ENCODE peak calls at places on chromosomes 1 and 21, in nine cellular contexts. One of them, this sample, is unnamed.

GRCh38 chr21:44593598-44594405 is 1.5 kb upstream of the KRTAP10-6 start:
- DNase-seq in B cell: no peak
- DNase-seq in D721Med: no peak
- DNase-seq in stomach: no peak
- DNase-seq in GM06990: no peak
- DNase-seq in IMR-90: peak
- DNase-seq in endothelial cell: no peak
- DNase-seq in MCF 10A: no peak
- DNase-seq in Peyer's patch: peak
- DNase-seq in this sample: no peak

GRCh38 chr1:210418863-210419641 is 90.3 kb downstream of the HHAT start:
- DNase-seq in endothelial cell: no peak
- DNase-seq in GM06990: no peak
- DNase-seq in Peyer's patch: peak
- DNase-seq in MCF 10A: no peak
- DNase-seq in stomach: no peak
- DNase-seq in B cell: no peak
- DNase-seq in D721Med: no peak
- DNase-seq in IMR-90: no peak
- DNase-seq in this sample: no peak

GRCh38 chr1:206713070-206713469 is 28.4 kb downstream of the MAPKAPK2 start:
- DNase-seq in MCF 10A: no peak
- DNase-seq in GM06990: no peak
- DNase-seq in D721Med: no peak
- DNase-seq in IMR-90: no peak
- DNase-seq in B cell: no peak
- DNase-seq in stomach: no peak
- DNase-seq in endothelial cell: no peak
- DNase-seq in Peyer's patch: peak
- DNase-seq in this sample: no peak

GRCh38 chr1:72283204-72284083 is 1.1 kb upstream of the NEGR1 start:
- DNase-seq in D721Med: no peak
- DNase-seq in MCF 10A: peak
- DNase-seq in GM06990: peak
- DNase-seq in Peyer's patch: peak
- DNase-seq in B cell: peak
- DNase-seq in IMR-90: peak
- DNase-seq in stomach: peak
- DNase-seq in endothelial cell: peak
- DNase-seq in this sample: peak

GRCh38 chr1:117389284-117389683 is 22.0 kb downstream of the MAN1A2 start:
- DNase-seq in endothelial cell: no peak
- DNase-seq in MCF 10A: no peak
- DNase-seq in GM06990: no peak
- DNase-seq in IMR-90: no peak
- DNase-seq in D721Med: no peak
- DNase-seq in stomach: no peak
- DNase-seq in Peyer's patch: no peak
- DNase-seq in B cell: no peak
- DNase-seq in this sample: no peak

GRCh38 chr1:38567401-38567800 is 292.2 kb downstream of the RRAGC start:
- DNase-seq in B cell: no peak
- DNase-seq in D721Med: no peak
- DNase-seq in IMR-90: no peak
- DNase-seq in Peyer's patch: no peak
- DNase-seq in stomach: no peak
- DNase-seq in MCF 10A: no peak
- DNase-seq in GM06990: no peak
- DNase-seq in endothelial cell: no peak
- DNase-seq in this sample: no peak

GRCh38 chr1:90208949-90209348 is 214.0 kb downstream of the ZNF326 start:
- DNase-seq in stomach: no peak
- DNase-seq in GM06990: no peak
- DNase-seq in Peyer's patch: no peak
- DNase-seq in B cell: no peak
- DNase-seq in D721Med: no peak
- DNase-seq in IMR-90: no peak
- DNase-seq in MCF 10A: no peak
- DNase-seq in endothelial cell: no peak
- DNase-seq in this sample: no peak

GRCh38 chr1:229641306-229641705 is 15.3 kb downstream of the URB2 start:
- DNase-seq in IMR-90: no peak
- DNase-seq in endothelial cell: no peak
- DNase-seq in D721Med: no peak
- DNase-seq in GM06990: no peak
- DNase-seq in B cell: no peak
- DNase-seq in MCF 10A: no peak
- DNase-seq in Peyer's patch: no peak
- DNase-seq in stomach: no peak
- DNase-seq in this sample: no peak

DNA sequence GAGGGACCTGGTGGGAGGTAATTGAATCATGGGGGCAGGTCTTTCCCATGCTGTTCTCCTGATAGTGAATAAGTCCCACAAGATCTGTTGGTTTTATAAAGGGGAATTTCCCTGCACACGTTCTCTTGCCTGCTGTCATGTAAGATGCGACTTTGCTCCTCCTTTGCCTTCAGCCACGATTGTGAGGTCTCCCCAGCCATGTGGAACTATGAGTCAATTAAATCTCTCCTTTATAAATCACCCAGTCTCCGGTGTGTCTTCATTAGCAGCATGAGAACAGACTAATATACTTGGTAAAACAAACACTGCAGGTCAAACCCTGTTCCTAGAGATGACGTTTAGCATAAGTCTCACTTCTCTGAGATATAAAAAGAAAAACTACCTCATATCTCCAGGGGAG is 148.3 kb downstream of the MATN1 start:
- DNase-seq in MCF 10A: no peak
- DNase-seq in stomach: no peak
- DNase-seq in endothelial cell: no peak
- DNase-seq in D721Med: no peak
- DNase-seq in Peyer's patch: no peak
- DNase-seq in IMR-90: no peak
- DNase-seq in GM06990: no peak
- DNase-seq in B cell: no peak
- DNase-seq in this sample: no peak
- TF ChIP-seq CTCF in MCF 10A: no peak
- TF ChIP-seq CTCF in stomach: no peak
- TF ChIP-seq CTCF in endothelial cell: no peak
- TF ChIP-seq CTCF in D721Med: no peak
- TF ChIP-seq CTCF in Peyer's patch: no peak
- TF ChIP-seq CTCF in IMR-90: no peak
- TF ChIP-seq CTCF in GM06990: no peak
- TF ChIP-seq CTCF in B cell: no peak
- TF ChIP-seq CTCF in this sample: no peak

GRCh38 chr1:6152882-6153281 is 27.2 kb downstream of the CHD5 start:
- DNase-seq in MCF 10A: no peak
- DNase-seq in D721Med: no peak
- DNase-seq in endothelial cell: no peak
- DNase-seq in stomach: no peak
- DNase-seq in Peyer's patch: no peak
- DNase-seq in GM06990: no peak
- DNase-seq in B cell: no peak
- DNase-seq in IMR-90: no peak
- DNase-seq in this sample: no peak

GRCh38 chr1:6149597-6149996 is 30.5 kb downstream of the CHD5 start:
- DNase-seq in GM06990: no peak
- DNase-seq in Peyer's patch: no peak
- DNase-seq in B cell: no peak
- DNase-seq in endothelial cell: no peak
- DNase-seq in D721Med: no peak
- DNase-seq in stomach: no peak
- DNase-seq in IMR-90: no peak
- DNase-seq in MCF 10A: no peak
- DNase-seq in this sample: no peak

GRCh38 chr1:6151291-6151822 is 28.8 kb downstream of the CHD5 start:
- DNase-seq in stomach: no peak
- DNase-seq in D721Med: no peak
- DNase-seq in endothelial cell: no peak
- DNase-seq in B cell: no peak
- DNase-seq in Peyer's patch: no peak
- DNase-seq in MCF 10A: no peak
- DNase-seq in IMR-90: no peak
- DNase-seq in GM06990: no peak
- DNase-seq in this sample: no peak

GRCh38 chr1:6148497-6149241 is 31.5 kb downstream of the CHD5 start:
- DNase-seq in IMR-90: no peak
- DNase-seq in D721Med: no peak
- DNase-seq in stomach: peak
- DNase-seq in endothelial cell: peak
- DNase-seq in Peyer's patch: peak
- DNase-seq in GM06990: peak
- DNase-seq in MCF 10A: peak
- DNase-seq in B cell: no peak
- DNase-seq in this sample: peak

GRCh38 chr1:6150006-6150938 is 29.8 kb downstream of the CHD5 start:
- DNase-seq in IMR-90: no peak
- DNase-seq in stomach: no peak
- DNase-seq in Peyer's patch: no peak
- DNase-seq in GM06990: no peak
- DNase-seq in MCF 10A: no peak
- DNase-seq in B cell: no peak
- DNase-seq in endothelial cell: no peak
- DNase-seq in D721Med: no peak
- DNase-seq in this sample: no peak
- TF ChIP-seq CTCF in IMR-90: no peak
- TF ChIP-seq CTCF in stomach: no peak
- TF ChIP-seq CTCF in Peyer's patch: no peak
- TF ChIP-seq CTCF in GM06990: no peak
- TF ChIP-seq CTCF in MCF 10A: no peak
- TF ChIP-seq CTCF in B cell: peak
- TF ChIP-seq CTCF in endothelial cell: no peak
- TF ChIP-seq CTCF in D721Med: no peak
- TF ChIP-seq CTCF in this sample: no peak

DNA sequence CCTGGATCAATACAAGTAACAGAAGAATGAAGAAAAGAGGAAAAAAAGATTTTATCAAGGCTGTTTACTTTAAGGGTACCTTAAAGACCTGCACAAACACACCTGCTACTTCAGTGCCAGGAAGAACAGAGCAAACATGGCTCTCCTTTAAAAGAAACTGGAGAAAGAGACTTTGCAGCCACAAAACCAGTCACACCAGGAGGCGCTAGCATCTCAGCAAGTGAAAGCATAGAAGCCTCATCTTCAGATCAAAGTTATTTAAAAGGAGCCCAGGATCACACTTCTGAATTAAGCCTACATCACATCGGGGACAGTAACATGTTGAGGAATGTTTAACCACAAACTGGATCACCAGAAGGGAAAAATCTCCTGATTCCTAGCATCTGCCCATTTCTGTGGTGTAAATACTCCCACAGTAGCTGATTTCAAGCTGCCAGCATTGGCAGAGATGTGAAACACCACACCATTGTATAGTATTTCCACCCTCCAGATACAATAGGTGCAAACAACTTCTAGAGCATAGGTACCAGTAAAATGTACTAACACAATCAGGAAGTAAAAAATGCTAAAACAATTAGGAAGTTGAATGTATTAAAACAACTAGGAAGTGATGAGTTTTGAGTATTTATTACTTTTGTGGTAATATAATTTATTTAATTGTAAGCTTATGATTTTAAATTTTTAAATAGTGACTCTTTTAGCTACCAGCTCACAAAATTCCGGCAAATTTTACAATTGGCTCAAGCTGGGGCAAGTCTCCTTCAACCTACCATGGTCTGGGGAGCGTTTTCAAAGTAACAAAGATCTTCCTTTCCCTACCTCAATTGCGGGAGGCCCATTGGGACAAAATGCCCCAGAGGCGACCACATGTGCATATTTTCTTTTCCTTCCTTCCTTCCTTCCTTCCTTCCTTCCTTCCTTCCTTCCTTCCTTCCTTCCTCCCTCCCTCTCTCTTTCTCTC is 105.3 kb upstream of the CLDN14 start:
- DNase-seq in endothelial cell: no peak
- DNase-seq in B cell: no peak
- DNase-seq in MCF 10A: no peak
- DNase-seq in IMR-90: no peak
- DNase-seq in Peyer's patch: no peak
- DNase-seq in D721Med: no peak
- DNase-seq in GM06990: no peak
- DNase-seq in stomach: no peak
- DNase-seq in this sample: no peak
- TF ChIP-seq CTCF in endothelial cell: no peak
- TF ChIP-seq CTCF in B cell: no peak
- TF ChIP-seq CTCF in MCF 10A: no peak
- TF ChIP-seq CTCF in IMR-90: no peak
- TF ChIP-seq CTCF in Peyer's patch: no peak
- TF ChIP-seq CTCF in D721Med: no peak
- TF ChIP-seq CTCF in GM06990: peak
- TF ChIP-seq CTCF in stomach: no peak
- TF ChIP-seq CTCF in this sample: peak

GRCh38 chr1:182807907-182808306 is 18.3 kb downstream of the NPL start:
- DNase-seq in GM06990: no peak
- DNase-seq in stomach: no peak
- DNase-seq in IMR-90: no peak
- DNase-seq in endothelial cell: no peak
- DNase-seq in Peyer's patch: no peak
- DNase-seq in MCF 10A: no peak
- DNase-seq in D721Med: no peak
- DNase-seq in B cell: no peak
- DNase-seq in this sample: no peak

GRCh38 chr1:182809414-182809957 is 19.9 kb downstream of the NPL start:
- DNase-seq in GM06990: no peak
- DNase-seq in IMR-90: no peak
- DNase-seq in Peyer's patch: no peak
- DNase-seq in MCF 10A: peak
- DNase-seq in stomach: no peak
- DNase-seq in B cell: no peak
- DNase-seq in D721Med: no peak
- DNase-seq in endothelial cell: no peak
- DNase-seq in this sample: no peak

GRCh38 chr1:182816863-182817262 is 22.3 kb upstream of the DHX9 start:
- DNase-seq in stomach: no peak
- DNase-seq in IMR-90: no peak
- DNase-seq in MCF 10A: no peak
- DNase-seq in Peyer's patch: no peak
- DNase-seq in D721Med: no peak
- DNase-seq in B cell: no peak
- DNase-seq in GM06990: no peak
- DNase-seq in endothelial cell: no peak
- DNase-seq in this sample: no peak

GRCh38 chr1:182817802-182818201 is 21.3 kb upstream of the DHX9 start:
- DNase-seq in D721Med: no peak
- DNase-seq in B cell: no peak
- DNase-seq in endothelial cell: no peak
- DNase-seq in GM06990: no peak
- DNase-seq in Peyer's patch: no peak
- DNase-seq in IMR-90: no peak
- DNase-seq in stomach: no peak
- DNase-seq in MCF 10A: no peak
- DNase-seq in this sample: no peak

DNA sequence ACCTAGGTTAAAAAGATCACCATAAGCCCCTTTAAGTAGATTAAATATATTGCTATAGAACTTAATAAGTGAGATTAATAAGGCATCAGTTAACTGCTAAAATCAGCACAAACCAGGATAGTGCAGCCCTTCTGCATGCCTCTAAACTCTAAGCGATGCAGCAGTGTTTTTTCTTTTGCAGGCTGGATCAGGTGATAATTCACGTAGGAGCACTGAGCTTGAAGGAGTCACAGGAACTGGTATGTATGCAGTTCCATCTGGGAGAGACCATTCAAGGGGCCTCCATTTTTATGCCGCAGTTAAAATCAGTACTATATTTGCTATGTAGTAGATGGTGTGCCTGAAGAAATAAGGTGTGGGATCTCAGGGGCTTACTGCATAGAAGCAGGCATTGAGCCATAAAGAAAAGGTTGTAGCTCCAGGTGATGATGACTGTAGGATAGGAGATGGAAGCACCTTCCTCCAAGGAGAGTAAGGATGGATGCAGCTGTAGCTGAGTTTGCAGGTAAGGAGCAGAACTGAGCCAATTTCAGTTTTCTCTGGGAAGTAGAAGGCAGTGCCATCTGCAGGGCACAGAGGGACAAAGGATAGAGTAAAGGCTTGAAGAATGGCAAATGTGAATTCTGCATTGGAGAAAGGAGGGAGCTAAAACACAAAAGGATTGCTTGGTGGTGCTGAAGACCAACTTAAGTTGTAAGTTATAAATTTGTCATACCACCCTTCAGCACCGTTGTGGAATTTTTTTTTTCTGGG is 22.6 kb downstream of the NPL start:
- DNase-seq in D721Med: no peak
- DNase-seq in endothelial cell: no peak
- DNase-seq in B cell: no peak
- DNase-seq in GM06990: no peak
- DNase-seq in stomach: no peak
- DNase-seq in IMR-90: no peak
- DNase-seq in Peyer's patch: no peak
- DNase-seq in MCF 10A: peak
- DNase-seq in this sample: no peak
- TF ChIP-seq CTCF in D721Med: peak
- TF ChIP-seq CTCF in endothelial cell: no peak
- TF ChIP-seq CTCF in B cell: no peak
- TF ChIP-seq CTCF in GM06990: no peak
- TF ChIP-seq CTCF in stomach: no peak
- TF ChIP-seq CTCF in IMR-90: no peak
- TF ChIP-seq CTCF in Peyer's patch: no peak
- TF ChIP-seq CTCF in MCF 10A: no peak
- TF ChIP-seq CTCF in this sample: no peak